ENCODE peak calls at places on chromosomes 4 and X, in six cellular contexts. A, D, U, K, Y and V are unnamed samples.

GRCh38 chr4:79864470-79865190 is 208.4 kb downstream of the ANTXR2 start:
- DNase-seq in K (peak; percentile 3), Y (no peak), A (no peak), D (no peak), U (no peak), V (no peak)

GRCh38 chrX:132395645-132396044 is 93.2 kb downstream of the MBNL3 start:
- DNase-seq in K (no peak), A (no peak), U (no peak), D (no peak), Y (no peak), V (no peak)

GRCh38 chrX:125378205-125378604 is 58.5 kb downstream of the TEX13C start:
- DNase-seq in A (no peak), Y (no peak), D (no peak), U (no peak), K (peak; percentile 2), V (no peak)

GRCh38 chr4:164997324-164997723 is 19.9 kb upstream of the TRIM61 start:
- DNase-seq in D (no peak), K (peak; percentile 38), U (no peak), Y (no peak), A (no peak), V (no peak)

GRCh38 chr4:92263010-92263409 is 40.8 kb upstream of the GRID2 start:
- DNase-seq in U (no peak), Y (no peak), K (no peak), A (no peak), D (no peak), V (no peak)

GRCh38 chr4:128866691-128867090 is 57.2 kb downstream of the JADE1 start:
- DNase-seq in U (no peak), A (no peak), Y (no peak), D (no peak), K (no peak), V (no peak)

GRCh38 chr4:173362666-173363065 is 8.1 kb upstream of the SAP30 start:
- DNase-seq in D (no peak), U (no peak), K (no peak), Y (no peak), A (no peak), V (no peak)

GRCh38 chr4:88070031-88070430 is 62.6 kb downstream of the PKD2 start:
- DNase-seq in Y (no peak), A (no peak), D (no peak), U (no peak), K (no peak), V (no peak)

GRCh38 chr4:69760455-69760854 is at the start of gene SULT1B1:
- DNase-seq in K (peak; percentile 58), Y (peak; percentile 4), A (no peak), D (peak; percentile 40), U (no peak), V (peak; percentile 81)

GRCh38 chr4:5084911-5085475 is 33.7 kb downstream of the STK32B start:
- DNase-seq in K (no peak), D (no peak), A (no peak), Y (no peak), U (no peak), V (no peak)

GRCh38 chr4:18398661-18399060 is 377.1 kb upstream of the LCORL start:
- DNase-seq in Y (no peak), D (no peak), K (no peak), A (no peak), U (no peak), V (no peak)

GRCh38 chrX:48689143-48689920 is 5.7 kb downstream of the WAS start:
- DNase-seq in A (no peak), K (no peak), U (no peak), D (no peak), Y (no peak), V (no peak)

GRCh38 chr4:3236326-3236878 is 12.6 kb upstream of the MSANTD1 start:
- DNase-seq in U (no peak), K (no peak), D (no peak), A (no peak), Y (no peak), V (no peak)

GRCh38 chr4:101818362-101818761 is 27.8 kb downstream of the BANK1 start:
- DNase-seq in D (no peak), A (no peak), Y (peak; percentile 60), K (no peak), U (no peak), V (peak; percentile 51)

GRCh38 chr4:185520119-185520518 is 15.2 kb downstream of the PDLIM3 start:
- DNase-seq in U (no peak), Y (peak; percentile 54), K (no peak), D (no peak), A (no peak), V (peak; percentile 93)

GRCh38 chrX:71095971-71096701 is 485 bp downstream of the FOXO4 start:
- DNase-seq in D (no peak), U (no peak), K (peak; percentile 25), Y (peak; percentile 48), A (no peak), V (no peak)

GRCh38 chr4:3416270-3416669 is 25.5 kb upstream of the HGFAC start:
- DNase-seq in K (no peak), Y (no peak), A (no peak), U (peak; percentile 31), D (no peak), V (no peak)

GRCh38 chrX:53234484-53234883 is 9.5 kb upstream of the KDM5C start:
- DNase-seq in K (no peak), Y (no peak), D (no peak), A (no peak), U (no peak), V (no peak)

GRCh38 chr4:142265536-142265935 is 580.6 kb downstream of the INPP4B start:
- DNase-seq in A (no peak), K (peak; percentile 50), U (no peak), Y (peak; percentile 62), D (no peak), V (peak; percentile 60)

GRCh38 chr4:24807611-24808010 is 12.2 kb downstream of the SOD3 start:
- DNase-seq in D (no peak), U (no peak), Y (no peak), K (no peak), A (no peak), V (no peak)

GRCh38 chr4:1547131-1547862 is 136.8 kb downstream of the FAM53A start:
- DNase-seq in U (no peak), Y (no peak), D (no peak), K (no peak), A (no peak), V (no peak)

GRCh38 chrX:72037601-72038000 is 94.1 kb downstream of the RTL5 start:
- DNase-seq in D (no peak), Y (no peak), U (no peak), A (no peak), K (no peak), V (no peak)

GRCh38 chr4:31021008-31021407 is 300.8 kb downstream of the PCDH7 start:
- DNase-seq in A (no peak), D (no peak), U (no peak), Y (no peak), K (no peak), V (no peak)

GRCh38 chr4:66340286-66340893 is 670.1 kb upstream of the EPHA5 start:
- DNase-seq in U (no peak), D (no peak), K (no peak), Y (no peak), A (no peak), V (no peak)

GRCh38 chr4:18075823-18076433 is 54.4 kb upstream of the LCORL start:
- DNase-seq in A (no peak), Y (no peak), K (no peak), U (no peak), D (peak; percentile 28), V (peak; percentile 0)

DNA sequence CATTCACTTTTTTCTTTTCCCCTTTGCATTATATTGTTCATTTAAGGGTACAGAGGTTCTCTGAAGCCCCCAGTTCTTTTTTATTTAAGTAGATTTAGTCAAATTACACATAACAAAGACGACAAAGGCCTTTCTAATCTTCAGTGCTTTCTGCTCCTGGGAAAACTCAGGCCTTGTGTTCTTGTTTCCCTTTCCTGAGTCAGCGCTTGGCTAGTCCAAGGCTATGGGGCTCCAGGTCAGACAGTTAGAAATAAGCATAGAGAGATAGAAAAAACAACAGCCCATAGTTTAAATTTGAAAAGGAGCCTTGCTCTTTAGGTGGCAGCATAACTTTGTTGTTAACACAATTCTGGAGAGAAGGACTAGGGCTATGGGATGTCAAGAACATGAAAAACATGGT is 97.3 kb downstream of the PPP1R2C start:
- DNase-seq in D (peak; percentile 18), A (no peak), K (no peak), Y (peak; percentile 56), U (no peak), V (peak; percentile 71)
- TF ChIP-seq CTCF in D (no peak), A (no peak), K (no peak), Y (peak; percentile 10), U (no peak), V (peak; percentile 15)

GRCh38 chrX:155031657-155032056 is 5.0 kb downstream of the FUNDC2 start:
- DNase-seq in K (no peak), U (no peak), Y (peak; percentile 4), A (no peak), D (no peak), V (no peak)
- H3K4me3 ChIP-seq in K (no peak overlapping the region), U (no peak overlapping the region), Y (no peak overlapping the region), A (no peak overlapping the region), D (no peak overlapping the region), V (no peak overlapping the region)

GRCh38 chr4:140595065-140595464 is 26.3 kb upstream of the UCP1 start:
- DNase-seq in D (no peak), K (peak; percentile 53), A (no peak), U (no peak), Y (peak; percentile 18), V (peak; percentile 23)
- TF ChIP-seq CTCF in D (no peak), K (peak; percentile 81), A (peak; percentile 40), U (peak; percentile 55), Y (peak; percentile 44), V (peak; percentile 62)

GRCh38 chrX:135295944-135296305 is 13.4 kb upstream of the ETDC start:
- DNase-seq in D (no peak), A (no peak), U (no peak), K (no peak), Y (no peak), V (no peak)

DNA sequence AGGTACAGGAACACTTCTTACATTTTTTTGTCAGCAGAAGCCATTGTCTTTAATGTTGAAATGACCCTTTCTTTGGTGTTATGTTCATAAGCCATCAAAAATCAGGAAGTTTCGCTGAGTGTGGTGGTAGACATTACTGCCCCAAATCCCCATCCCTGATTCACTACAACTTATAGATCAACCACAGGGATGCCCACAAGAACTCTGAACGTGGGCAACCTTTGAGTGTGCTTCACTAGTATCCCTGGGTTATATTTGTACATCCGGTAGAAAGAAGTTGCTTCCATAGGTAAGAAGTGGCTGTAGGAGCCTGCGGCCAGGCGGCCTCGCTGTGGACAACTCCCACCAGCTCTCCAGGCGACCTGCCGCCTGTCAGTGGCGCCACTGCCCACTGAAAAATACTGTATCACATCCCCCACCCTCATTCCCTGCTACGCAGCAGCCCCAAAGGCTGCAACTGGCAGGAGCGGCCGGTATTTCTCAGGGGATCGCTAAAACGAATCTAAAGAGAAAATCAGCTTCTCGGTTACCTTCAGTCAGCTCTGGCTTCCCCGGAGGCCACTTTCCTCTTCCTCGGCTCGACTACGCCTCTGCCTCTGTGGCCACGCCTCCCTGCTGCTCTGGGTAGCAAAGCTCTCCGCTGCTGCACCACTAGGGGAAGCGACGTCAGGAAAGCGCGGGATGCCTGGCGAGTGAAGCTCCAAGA is 13.9 kb upstream of the ETDC start:
- DNase-seq in A (peak; percentile 64), U (peak; percentile 65), D (peak; percentile 25), Y (peak; percentile 25), K (no peak), V (peak; percentile 34)
- H3K4me3 ChIP-seq in A (peak overlapping the region; percentile 3), U (peak overlapping the region; percentile 26), D (peak overlapping the region; percentile 26), Y (peak overlapping the region; percentile 41), K (no peak overlapping the region), V (peak overlapping the region; percentile 46)